ENCODE peak calls at places on chromosomes 5 and 9, in six cellular contexts. I is tibial nerve, K is left lung, B is Karpas-422, C is lower lobe of right lung, Q is right atrium auricular region. J is an unnamed sample. For H3K9me3 and H3K4me1, the result is how much of the 10 kb centered on the place peaks cover.

GRCh38 chr9:123339666-123340414 is 16.2 kb upstream of the CRB2 start:
- DNase-seq in I (no peak), K (no peak), B (peak), C (no peak), Q (no peak), J (no peak)

GRCh38 chr9:76586555-76587314 is 127.8 kb downstream of the GCNT1 start:
- DNase-seq in I (no peak), K (no peak), B (no peak), C (no peak), Q (no peak), J (no peak)

GRCh38 chr5:151707566-151707965 is 20.9 kb upstream of the SPARC start:
- DNase-seq in I (no peak), K (no peak), B (no peak), C (no peak), Q (no peak), J (no peak)

GRCh38 chr5:43661102-43661501 is 58.1 kb downstream of the NNT start:
- DNase-seq in I (peak), K (no peak), B (peak), C (no peak), Q (no peak), J (no peak)

GRCh38 chr9:20508242-20508641 is 114.1 kb downstream of the MLLT3 start:
- DNase-seq in I (no peak), K (no peak), B (no peak), C (no peak), Q (no peak), J (no peak)

GRCh38 chr9:130528674-130529073 is 50.7 kb upstream of the FUBP3 start:
- DNase-seq in I (no peak), K (no peak), B (no peak), C (no peak), Q (no peak), J (no peak)

GRCh38 chr9:114390952-114391351 is 3.2 kb upstream of the AKNA start:
- DNase-seq in I (no peak), K (no peak), B (peak), C (no peak), Q (no peak), J (no peak)

GRCh38 chr5:130720355-130720754 is 444.7 kb downstream of the HINT1 start:
- DNase-seq in I (no peak), K (no peak), B (peak), C (no peak), Q (no peak), J (no peak)

GRCh38 chr9:127920794-127921193 is 4.0 kb upstream of the ST6GALNAC4 start:
- DNase-seq in I (no peak), K (no peak), B (no peak), C (no peak), Q (no peak), J (no peak)

GRCh38 chr5:37206733-37207132 is 42.4 kb downstream of the CPLANE1 start:
- DNase-seq in I (no peak), K (no peak), B (no peak), C (no peak), Q (no peak), J (no peak)

GRCh38 chr9:99059074-99059894 is 45.6 kb upstream of the TGFBR1 start:
- DNase-seq in I (peak), K (no peak), B (peak), C (peak), Q (no peak), J (peak)

GRCh38 chr5:125536582-125536981 is 790.1 kb upstream of the ZNF608 start:
- DNase-seq in I (no peak), K (no peak), B (no peak), C (no peak), Q (no peak), J (no peak)

GRCh38 chr5:7755958-7756357 is 95.0 kb downstream of the CFAP90 start:
- DNase-seq in I (no peak), K (no peak), B (peak), C (no peak), Q (no peak), J (no peak)

GRCh38 chr9:105475302-105475701 is 27.5 kb downstream of the FSD1L start:
- DNase-seq in I (no peak), K (no peak), B (peak), C (no peak), Q (no peak), J (no peak)

GRCh38 chr5:81778642-81779041 is 27.7 kb upstream of the SSBP2 start:
- DNase-seq in I (no peak), K (no peak), B (no peak), C (no peak), Q (no peak), J (no peak)

GRCh38 chr5:81408496-81408895 is 14.6 kb upstream of the ACOT12 start:
- DNase-seq in I (no peak), K (no peak), B (no peak), C (no peak), Q (no peak), J (no peak)

GRCh38 chr5:103235891-103236290 is 22.7 kb upstream of the MACIR start:
- DNase-seq in I (no peak), K (no peak), B (no peak), C (no peak), Q (no peak), J (no peak)

GRCh38 chr5:170782438-170782837 is 1.1 kb upstream of the GABRP start:
- DNase-seq in I (peak), K (no peak), B (no peak), C (no peak), Q (no peak), J (no peak)

GRCh38 chr5:17831279-17831678 is 197.0 kb downstream of the TAF11L14 start:
- DNase-seq in I (no peak), K (no peak), B (no peak), C (no peak), Q (no peak), J (no peak)

GRCh38 chr5:33891731-33892418 is at the start of gene ADAMTS12:
- DNase-seq in I (no peak), K (peak), B (no peak), C (no peak), Q (no peak), J (peak)

GRCh38 chr9:88915916-88916315 is 75.4 kb upstream of the S1PR3 start:
- DNase-seq in I (no peak), K (no peak), B (no peak), C (no peak), Q (no peak), J (no peak)

GRCh38 chr9:2066312-2067273 is 51.4 kb downstream of the SMARCA2 start:
- DNase-seq in I (no peak), K (no peak), B (no peak), C (no peak), Q (no peak), J (no peak)

GRCh38 chr5:178205749-178206047 is 1.4 kb downstream of the HNRNPAB start:
- DNase-seq in I (no peak), K (no peak), B (no peak), C (no peak), Q (no peak), J (no peak)

GRCh38 chr9:126676685-126677143 is 63.0 kb downstream of the LMX1B start:
- DNase-seq in I (no peak), K (no peak), B (no peak), C (no peak), Q (no peak), J (no peak)

GRCh38 chr5:144812770-144813169 is 642.1 kb downstream of the KCTD16 start:
- DNase-seq in I (peak), K (no peak), B (no peak), C (no peak), Q (no peak), J (no peak)

GRCh38 chr9:84592918-84593317 is 76.6 kb upstream of the NTRK2 start:
- DNase-seq in I (no peak), K (no peak), B (no peak), C (no peak), Q (no peak), J (no peak)

GRCh38 chr9:37904647-37905505 is 949 bp upstream of the SLC25A51 start:
- DNase-seq in I (peak), K (no peak), B (no peak), C (no peak), Q (peak), J (no peak)

GRCh38 chr9:133604856-133605255 is 4.3 kb downstream of the FAM163B start:
- DNase-seq in I (no peak), K (peak), B (peak), C (peak), Q (no peak), J (no peak)

GRCh38 chr5:152288499-152288898 is 116.6 kb downstream of the NMUR2 start:
- DNase-seq in I (no peak), K (no peak), B (no peak), C (no peak), Q (peak), J (peak)

GRCh38 chr9:88998911-88999310 is 7.6 kb downstream of the S1PR3 start:
- DNase-seq in I (no peak), K (no peak), B (no peak), C (peak), Q (peak), J (peak)

GRCh38 chr9:137694962-137695875 is 76.4 kb downstream of the EHMT1 start:
- DNase-seq in I (no peak), K (no peak), B (peak), C (peak), Q (no peak), J (no peak)

GRCh38 chr5:54603372-54603771 is 85.8 kb downstream of the SNX18 start:
- DNase-seq in I (no peak), K (no peak), B (no peak), C (no peak), Q (no peak), J (no peak)

GRCh38 chr9:114621975-114622609 is 11.0 kb downstream of the TMEM268 start:
- DNase-seq in I (no peak), K (no peak), B (no peak), C (no peak), Q (no peak), J (no peak)

GRCh38 chr9:114591206-114591853 is 3.8 kb downstream of the ATP6V1G1 start:
- DNase-seq in I (no peak), K (no peak), B (no peak), C (no peak), Q (no peak), J (no peak)

GRCh38 chr9:131578778-131579504 is 33.6 kb downstream of the PRRT1B start:
- DNase-seq in I (no peak), K (peak), B (no peak), C (no peak), Q (no peak), J (no peak)

GRCh38 chr5:40871177-40871576 is 30.0 kb downstream of the CARD6 start:
- DNase-seq in I (no peak), K (no peak), B (no peak), C (no peak), Q (no peak), J (no peak)
- H3K27ac ChIP-seq in I (no peak), K (no peak), B (no peak), C (no peak), Q (no peak), J (no peak)

GRCh38 chr9:80407220-80407619 is 835.5 kb downstream of the TLE4 start:
- DNase-seq in I (no peak), K (no peak), B (no peak), C (no peak), Q (no peak), J (no peak)
- H3K9me3 ChIP-seq in I (under half), K (under half), B (under half), C (under half), Q (under half), J (under half)

DNA sequence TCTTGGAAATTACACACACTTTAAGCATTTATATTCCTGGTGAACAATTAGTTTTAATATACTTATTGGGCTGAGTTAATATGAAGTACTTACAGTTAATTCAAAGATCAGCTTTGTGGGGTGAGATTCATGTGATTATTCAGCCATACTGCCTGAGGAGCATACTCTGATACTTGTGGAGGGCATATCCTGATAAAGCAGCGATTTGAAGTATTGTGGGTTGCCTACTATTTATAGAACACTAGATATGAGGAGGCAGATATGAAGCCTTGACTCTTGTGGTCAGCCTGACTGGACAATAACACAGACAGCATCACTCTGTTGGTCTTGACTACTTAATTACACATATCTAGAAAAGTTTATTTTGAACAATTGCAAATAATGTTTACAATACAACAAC is 27.0 kb upstream of the AGGF1 start:
- DNase-seq in I (no peak), K (no peak), B (no peak), C (no peak), Q (no peak), J (no peak)
- H3K4me1 ChIP-seq in I (under half), K (under half), B (under half), C (under half), Q (under half), J (under half)

GRCh38 chr5:136007271-136007670 is 21.5 kb upstream of the TGFBI start:
- DNase-seq in I (no peak), K (no peak), B (no peak), C (no peak), Q (peak), J (no peak)
- H3K27ac ChIP-seq in I (no peak), K (no peak), B (no peak), C (no peak), Q (no peak), J (no peak)

DNA sequence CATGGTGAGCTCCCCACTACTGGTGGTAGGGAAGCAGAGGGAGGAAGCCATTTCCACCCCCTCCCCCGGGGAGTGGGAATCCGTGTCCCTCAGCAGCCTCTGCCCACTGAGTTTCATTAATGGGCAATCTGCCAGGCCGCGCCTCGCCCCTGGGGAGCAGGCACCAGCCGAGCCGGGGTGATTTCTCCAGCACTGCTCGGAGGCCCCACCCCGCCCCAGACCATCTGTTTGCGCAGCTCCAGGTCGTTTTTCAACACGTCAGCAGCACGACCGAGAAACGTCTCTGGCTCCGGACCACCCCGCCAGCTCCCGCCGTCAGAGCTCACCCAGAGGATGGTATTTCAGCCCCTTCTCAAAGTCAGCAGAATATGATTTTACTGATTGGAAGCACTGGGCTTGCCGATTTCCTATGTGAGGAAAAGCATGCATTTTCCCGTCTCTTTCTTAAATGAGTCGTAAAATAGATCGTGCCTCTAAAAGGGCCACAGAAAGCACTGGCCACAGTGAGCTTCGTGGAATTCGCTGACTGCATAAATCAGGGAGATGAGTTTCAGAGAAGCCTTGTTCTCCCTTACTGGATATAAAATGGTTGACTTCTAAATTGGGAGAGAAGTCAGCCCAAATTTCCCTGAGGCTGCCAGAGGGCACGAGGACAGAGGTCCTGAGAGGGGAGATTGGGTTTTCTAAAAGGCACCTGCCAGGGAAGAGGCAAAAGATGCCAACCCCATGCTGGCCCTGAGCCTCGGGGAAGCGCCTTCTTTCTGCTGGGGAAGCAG is 47.0 kb downstream of the OLFM1 start:
- DNase-seq in I (no peak), K (peak), B (no peak), C (no peak), Q (no peak), J (no peak)
- H3K9me3 ChIP-seq in I (under half), K (under half), B (under half), C (under half), Q (under half), J (under half)